ENCODE peak calls at places on chromosomes 11 and 22, in seven cellular contexts. One of them, this sample, is unnamed.

GRCh38 chr11:119175493-119176077 is 7.1 kb downstream of the NLRX1 start:
- DNase-seq in GM12878: no peak
- DNase-seq in K562: peak
- DNase-seq in H1: no peak
- DNase-seq in A549: no peak
- DNase-seq in HepG2: no peak
- DNase-seq in SK-N-SH: peak
- DNase-seq in this sample: peak

GRCh38 chr11:58742981-58743880 is 11.5 kb upstream of the GLYAT start:
- DNase-seq in GM12878: no peak
- DNase-seq in K562: peak
- DNase-seq in H1: no peak
- DNase-seq in A549: no peak
- DNase-seq in HepG2: no peak
- DNase-seq in SK-N-SH: no peak
- DNase-seq in this sample: no peak

GRCh38 chr11:96152623-96153022 is 190.4 kb downstream of the MAML2 start:
- DNase-seq in GM12878: no peak
- DNase-seq in K562: no peak
- DNase-seq in H1: no peak
- DNase-seq in A549: no peak
- DNase-seq in HepG2: no peak
- DNase-seq in SK-N-SH: no peak
- DNase-seq in this sample: no peak

GRCh38 chr11:55054723-55055122 is 207.2 kb upstream of the TRIM48 start:
- DNase-seq in GM12878: no peak
- DNase-seq in K562: no peak
- DNase-seq in H1: no peak
- DNase-seq in A549: no peak
- DNase-seq in HepG2: no peak
- DNase-seq in SK-N-SH: no peak
- DNase-seq in this sample: no peak

GRCh38 chr11:117199061-117199915 is at the start of gene TAGLN:
- DNase-seq in GM12878: no peak
- DNase-seq in K562: no peak
- DNase-seq in H1: peak
- DNase-seq in A549: no peak
- DNase-seq in HepG2: peak
- DNase-seq in SK-N-SH: no peak
- DNase-seq in this sample: peak

GRCh38 chr11:96037267-96037990 is 113.5 kb upstream of the MTMR2 start:
- DNase-seq in GM12878: no peak
- DNase-seq in K562: no peak
- DNase-seq in H1: no peak
- DNase-seq in A549: no peak
- DNase-seq in HepG2: no peak
- DNase-seq in SK-N-SH: no peak
- DNase-seq in this sample: no peak

GRCh38 chr22:21014202-21015050 is 539 bp upstream of the P2RX6 start:
- DNase-seq in GM12878: peak
- DNase-seq in K562: peak
- DNase-seq in H1: peak
- DNase-seq in A549: peak
- DNase-seq in HepG2: peak
- DNase-seq in SK-N-SH: peak
- DNase-seq in this sample: peak

GRCh38 chr22:10741210-10741609 is 4786.8 kb upstream of the OR11H1 start:
- DNase-seq in GM12878: no peak
- DNase-seq in K562: no peak
- DNase-seq in H1: no peak
- DNase-seq in A549: no peak
- DNase-seq in HepG2: no peak
- DNase-seq in SK-N-SH: peak
- DNase-seq in this sample: no peak

GRCh38 chr22:44338183-44338812 is 25.5 kb upstream of the SHISAL1 start:
- DNase-seq in GM12878: no peak
- DNase-seq in K562: no peak
- DNase-seq in H1: no peak
- DNase-seq in A549: no peak
- DNase-seq in HepG2: no peak
- DNase-seq in SK-N-SH: no peak
- DNase-seq in this sample: no peak

GRCh38 chr11:43367382-43368178 is 8.9 kb downstream of the TTC17 start:
- DNase-seq in GM12878: peak
- DNase-seq in K562: no peak
- DNase-seq in H1: no peak
- DNase-seq in A549: no peak
- DNase-seq in HepG2: no peak
- DNase-seq in SK-N-SH: no peak
- DNase-seq in this sample: peak

GRCh38 chr11:33652930-33653329 is 47.7 kb downstream of the C11orf91 start:
- DNase-seq in GM12878: no peak
- DNase-seq in K562: no peak
- DNase-seq in H1: no peak
- DNase-seq in A549: no peak
- DNase-seq in HepG2: no peak
- DNase-seq in SK-N-SH: no peak
- DNase-seq in this sample: no peak

GRCh38 chr11:8017894-8018741 is 31.0 kb downstream of the EIF3F start:
- DNase-seq in GM12878: no peak
- DNase-seq in K562: no peak
- DNase-seq in H1: no peak
- DNase-seq in A549: no peak
- DNase-seq in HepG2: no peak
- DNase-seq in SK-N-SH: no peak
- DNase-seq in this sample: no peak

GRCh38 chr11:95088946-95089619 is 563 bp upstream of the ENDOD1 start:
- DNase-seq in GM12878: no peak
- DNase-seq in K562: no peak
- DNase-seq in H1: no peak
- DNase-seq in A549: no peak
- DNase-seq in HepG2: no peak
- DNase-seq in SK-N-SH: no peak
- DNase-seq in this sample: no peak

GRCh38 chr11:107563702-107564101 is 1.8 kb downstream of the ALKBH8 start:
- DNase-seq in GM12878: no peak
- DNase-seq in K562: peak
- DNase-seq in H1: no peak
- DNase-seq in A549: peak
- DNase-seq in HepG2: peak
- DNase-seq in SK-N-SH: peak
- DNase-seq in this sample: peak

GRCh38 chr22:48080304-48081165 is 1318.1 kb downstream of the TBC1D22A start:
- DNase-seq in GM12878: no peak
- DNase-seq in K562: no peak
- DNase-seq in H1: no peak
- DNase-seq in A549: no peak
- DNase-seq in HepG2: no peak
- DNase-seq in SK-N-SH: no peak
- DNase-seq in this sample: no peak

GRCh38 chr22:48084041-48084748 is 1321.7 kb downstream of the TBC1D22A start:
- DNase-seq in GM12878: peak
- DNase-seq in K562: no peak
- DNase-seq in H1: no peak
- DNase-seq in A549: no peak
- DNase-seq in HepG2: no peak
- DNase-seq in SK-N-SH: no peak
- DNase-seq in this sample: no peak

GRCh38 chr22:48083502-48083901 is 1321.1 kb downstream of the TBC1D22A start:
- DNase-seq in GM12878: no peak
- DNase-seq in K562: no peak
- DNase-seq in H1: no peak
- DNase-seq in A549: no peak
- DNase-seq in HepG2: no peak
- DNase-seq in SK-N-SH: no peak
- DNase-seq in this sample: no peak

GRCh38 chr22:48081281-48081680 is 1318.8 kb downstream of the TBC1D22A start:
- DNase-seq in GM12878: no peak
- DNase-seq in K562: no peak
- DNase-seq in H1: no peak
- DNase-seq in A549: no peak
- DNase-seq in HepG2: no peak
- DNase-seq in SK-N-SH: no peak
- DNase-seq in this sample: no peak

GRCh38 chr22:48082284-48082683 is 1319.8 kb downstream of the TBC1D22A start:
- DNase-seq in GM12878: no peak
- DNase-seq in K562: no peak
- DNase-seq in H1: no peak
- DNase-seq in A549: no peak
- DNase-seq in HepG2: no peak
- DNase-seq in SK-N-SH: no peak
- DNase-seq in this sample: no peak
- TF ChIP-seq RFX5 in GM12878: no peak
- TF ChIP-seq RFX5 in K562: no peak
- TF ChIP-seq RFX5 in H1: no peak
- TF ChIP-seq RFX5 in A549: no peak
- TF ChIP-seq RFX5 in HepG2: no peak
- TF ChIP-seq RFX5 in SK-N-SH: no peak
- TF ChIP-seq RFX5 in this sample: no peak

GRCh38 chr11:71396548-71397123 is 51.6 kb downstream of the DHCR7 start:
- DNase-seq in GM12878: no peak
- DNase-seq in K562: no peak
- DNase-seq in H1: no peak
- DNase-seq in A549: no peak
- DNase-seq in HepG2: no peak
- DNase-seq in SK-N-SH: no peak
- DNase-seq in this sample: no peak
- TF ChIP-seq RFX5 in GM12878: no peak
- TF ChIP-seq RFX5 in K562: no peak
- TF ChIP-seq RFX5 in H1: no peak
- TF ChIP-seq RFX5 in A549: no peak
- TF ChIP-seq RFX5 in HepG2: no peak
- TF ChIP-seq RFX5 in SK-N-SH: no peak
- TF ChIP-seq RFX5 in this sample: no peak

GRCh38 chr11:64813826-64814225 is 3.5 kb upstream of the MEN1 start:
- DNase-seq in GM12878: no peak
- DNase-seq in K562: no peak
- DNase-seq in H1: no peak
- DNase-seq in A549: no peak
- DNase-seq in HepG2: no peak
- DNase-seq in SK-N-SH: no peak
- DNase-seq in this sample: no peak

GRCh38 chr11:64810271-64810890 is at the start of gene MEN1:
- DNase-seq in GM12878: peak
- DNase-seq in K562: peak
- DNase-seq in H1: peak
- DNase-seq in A549: peak
- DNase-seq in HepG2: peak
- DNase-seq in SK-N-SH: peak
- DNase-seq in this sample: peak

GRCh38 chr11:64810891-64811272 is 531 bp upstream of the MEN1 start:
- DNase-seq in GM12878: no peak
- DNase-seq in K562: no peak
- DNase-seq in H1: no peak
- DNase-seq in A549: no peak
- DNase-seq in HepG2: peak
- DNase-seq in SK-N-SH: no peak
- DNase-seq in this sample: no peak

GRCh38 chr11:64805481-64805880 is 2.5 kb upstream of the MAP4K2 start:
- DNase-seq in GM12878: no peak
- DNase-seq in K562: no peak
- DNase-seq in H1: no peak
- DNase-seq in A549: no peak
- DNase-seq in HepG2: no peak
- DNase-seq in SK-N-SH: no peak
- DNase-seq in this sample: no peak

DNA sequence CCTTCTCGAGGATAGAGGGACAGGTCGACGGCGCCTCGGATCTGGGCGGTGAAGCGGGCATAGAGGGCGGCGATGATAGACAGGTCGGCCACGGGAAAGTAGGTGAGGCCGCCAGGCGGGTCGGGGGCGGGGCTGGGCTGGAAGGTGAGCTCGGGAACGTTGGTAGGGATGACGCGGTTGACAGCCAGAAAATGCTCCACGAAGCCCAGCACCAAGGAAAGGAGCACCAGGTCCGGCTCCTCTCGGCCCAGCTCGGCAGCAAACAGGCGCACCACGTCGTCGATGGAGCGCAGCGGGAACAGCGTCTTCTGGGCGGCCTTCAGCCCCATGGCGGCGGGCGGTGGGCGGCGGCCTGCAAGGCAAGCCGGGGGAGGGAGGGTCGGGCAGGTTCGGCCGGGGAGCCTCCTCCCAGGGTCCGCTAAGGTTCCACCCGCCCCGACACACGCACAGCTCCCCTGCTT is 540 bp downstream of the MEN1 start:
- DNase-seq in GM12878: no peak
- DNase-seq in K562: peak
- DNase-seq in H1: no peak
- DNase-seq in A549: peak
- DNase-seq in HepG2: no peak
- DNase-seq in SK-N-SH: peak
- DNase-seq in this sample: no peak
- TF ChIP-seq RFX5 in GM12878: no peak
- TF ChIP-seq RFX5 in K562: no peak
- TF ChIP-seq RFX5 in H1: no peak
- TF ChIP-seq RFX5 in A549: no peak
- TF ChIP-seq RFX5 in HepG2: no peak
- TF ChIP-seq RFX5 in SK-N-SH: no peak
- TF ChIP-seq RFX5 in this sample: no peak

GRCh38 chr11:79648766-79649545 is 208.1 kb upstream of the TENM4 start:
- DNase-seq in GM12878: no peak
- DNase-seq in K562: no peak
- DNase-seq in H1: no peak
- DNase-seq in A549: no peak
- DNase-seq in HepG2: no peak
- DNase-seq in SK-N-SH: no peak
- DNase-seq in this sample: no peak
- TF ChIP-seq RFX5 in GM12878: no peak
- TF ChIP-seq RFX5 in K562: no peak
- TF ChIP-seq RFX5 in H1: no peak
- TF ChIP-seq RFX5 in A549: no peak
- TF ChIP-seq RFX5 in HepG2: no peak
- TF ChIP-seq RFX5 in SK-N-SH: no peak
- TF ChIP-seq RFX5 in this sample: no peak

GRCh38 chr11:132942611-132943324 is 589.5 kb downstream of the OPCML start:
- DNase-seq in GM12878: no peak
- DNase-seq in K562: no peak
- DNase-seq in H1: no peak
- DNase-seq in A549: no peak
- DNase-seq in HepG2: no peak
- DNase-seq in SK-N-SH: peak
- DNase-seq in this sample: no peak
- TF ChIP-seq RFX5 in GM12878: no peak
- TF ChIP-seq RFX5 in K562: no peak
- TF ChIP-seq RFX5 in H1: no peak
- TF ChIP-seq RFX5 in A549: no peak
- TF ChIP-seq RFX5 in HepG2: no peak
- TF ChIP-seq RFX5 in SK-N-SH: no peak
- TF ChIP-seq RFX5 in this sample: no peak

DNA sequence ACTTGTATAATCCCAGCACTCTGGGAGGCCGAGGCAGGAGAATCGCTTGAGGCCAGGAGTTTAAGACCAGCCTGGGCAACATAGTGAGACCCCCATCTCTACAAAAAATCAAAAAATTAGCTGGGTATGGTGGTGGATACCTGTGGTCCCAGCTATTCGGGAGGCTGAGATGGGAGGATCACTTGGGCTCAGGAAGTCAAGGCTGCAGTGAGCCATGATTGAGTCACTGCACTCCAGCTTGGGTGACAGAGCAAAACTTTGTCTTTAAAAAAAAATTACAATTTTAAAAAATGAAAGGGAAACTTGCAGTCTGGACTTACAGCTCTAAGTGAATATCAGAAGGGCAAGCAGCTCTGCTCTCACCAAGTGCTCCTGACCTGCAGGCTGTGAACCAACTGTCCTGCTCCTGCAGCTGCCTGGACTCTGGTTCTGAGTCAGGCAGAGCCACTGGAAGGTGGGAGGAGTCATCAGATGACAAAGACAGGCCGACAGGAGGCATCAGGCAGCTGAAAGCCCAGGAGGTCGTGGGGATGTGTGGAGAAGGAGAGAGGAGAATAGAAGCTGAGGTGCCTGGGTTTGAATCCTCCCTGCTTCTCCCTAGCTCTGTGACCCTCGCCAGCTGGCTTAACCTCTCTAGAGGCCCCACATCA is 9.6 kb downstream of the SMTNL1 start:
- DNase-seq in GM12878: no peak
- DNase-seq in K562: peak
- DNase-seq in H1: no peak
- DNase-seq in A549: peak
- DNase-seq in HepG2: peak
- DNase-seq in SK-N-SH: peak
- DNase-seq in this sample: peak
- TF ChIP-seq RFX5 in GM12878: no peak
- TF ChIP-seq RFX5 in K562: no peak
- TF ChIP-seq RFX5 in H1: no peak
- TF ChIP-seq RFX5 in A549: no peak
- TF ChIP-seq RFX5 in HepG2: no peak
- TF ChIP-seq RFX5 in SK-N-SH: no peak
- TF ChIP-seq RFX5 in this sample: no peak